ENCODE peak calls at places on chromosomes 7 and 10, in eight cellular contexts. R is HCT116, Q is K562, B is GM12878, M is endothelial cell of umbilical vein, U is HepG2, V is A549, Y is H1. Z is an unnamed sample.

GRCh38 chr10:3898821-3899220 is 113.8 kb upstream of the KLF6 start:
- DNase-seq in B (no peak), Y (no peak), R (peak; percentile 34), U (peak; percentile 31), V (no peak), M (no peak), Q (no peak), Z (no peak)

GRCh38 chr10:103428989-103429643 is 23.1 kb downstream of the CALHM2 start:
- DNase-seq in V (no peak), B (no peak), M (peak; percentile 2), Q (no peak), R (no peak), Y (no peak), U (no peak), Z (no peak)

GRCh38 chr10:113764598-113764997 is 13.1 kb downstream of the PLEKHS1 start:
- DNase-seq in U (no peak), M (no peak), R (no peak), V (no peak), Q (no peak), B (no peak), Y (no peak), Z (no peak)

GRCh38 chr10:77873558-77874380 is 52.8 kb downstream of the DLG5 start:
- DNase-seq in R (peak; percentile 73), V (peak; percentile 30), M (peak; percentile 58), B (peak; percentile 64), Y (no peak), U (peak; percentile 70), Q (peak; percentile 45), Z (peak; percentile 94)

GRCh38 chr10:123837771-123838170 is 53.8 kb downstream of the CPXM2 start:
- DNase-seq in M (no peak), Q (no peak), R (no peak), Y (no peak), B (no peak), V (no peak), U (no peak), Z (no peak)

GRCh38 chr7:122485841-122486240 is 181.3 kb upstream of the FEZF1 start:
- DNase-seq in B (no peak), V (no peak), Y (no peak), U (no peak), Q (no peak), R (no peak), M (no peak), Z (no peak)

GRCh38 chr10:29926649-29927048 is 132.7 kb downstream of the JCAD start:
- DNase-seq in R (no peak), M (no peak), Q (no peak), U (no peak), B (no peak), Y (no peak), V (no peak), Z (no peak)

GRCh38 chr7:11858026-11858425 is 26.0 kb upstream of the THSD7A start:
- DNase-seq in V (no peak), Q (no peak), U (no peak), Y (no peak), R (no peak), B (no peak), M (no peak), Z (no peak)

GRCh38 chr10:24929056-24929544 is 23.3 kb downstream of the PRTFDC1 start:
- DNase-seq in B (peak; percentile 79), Y (no peak), M (no peak), R (no peak), V (no peak), Q (no peak), U (no peak), Z (no peak)

GRCh38 chr7:55258631-55259030 is 106.5 kb upstream of the LANCL2 start:
- DNase-seq in U (peak; percentile 9), B (no peak), Q (no peak), R (no peak), V (no peak), M (no peak), Y (no peak), Z (no peak)

GRCh38 chr7:54859545-54859944 is 100.5 kb upstream of the SEC61G start:
- DNase-seq in M (no peak), R (no peak), B (no peak), Y (no peak), Q (no peak), U (no peak), V (no peak), Z (no peak)

GRCh38 chr7:99137418-99138180 is 6.3 kb downstream of the SMURF1 start:
- DNase-seq in Y (no peak), U (no peak), Q (no peak), V (peak; percentile 36), R (no peak), M (no peak), B (no peak), Z (no peak)

GRCh38 chr10:77675347-77675746 is 37.7 kb upstream of the KCNMA1 start:
- DNase-seq in Y (no peak), V (no peak), Q (no peak), R (no peak), B (no peak), U (no peak), M (no peak), Z (peak; percentile 17)

GRCh38 chr10:131973160-131973951 is 8.4 kb downstream of the BNIP3 start:
- DNase-seq in U (no peak), V (no peak), Y (no peak), Q (no peak), R (no peak), M (no peak), B (no peak), Z (no peak)

GRCh38 chr10:131974034-131974817 is 7.5 kb downstream of the BNIP3 start:
- DNase-seq in R (no peak), M (no peak), B (no peak), Y (no peak), Q (no peak), V (no peak), U (no peak), Z (no peak)

GRCh38 chr10:131971591-131971990 is 10.1 kb downstream of the BNIP3 start:
- DNase-seq in Y (no peak), M (no peak), R (no peak), Q (no peak), U (no peak), B (no peak), V (no peak), Z (no peak)

GRCh38 chr10:131970946-131971345 is 10.8 kb downstream of the BNIP3 start:
- DNase-seq in U (no peak), Q (no peak), Y (no peak), R (no peak), M (no peak), V (no peak), B (no peak), Z (no peak)

DNA sequence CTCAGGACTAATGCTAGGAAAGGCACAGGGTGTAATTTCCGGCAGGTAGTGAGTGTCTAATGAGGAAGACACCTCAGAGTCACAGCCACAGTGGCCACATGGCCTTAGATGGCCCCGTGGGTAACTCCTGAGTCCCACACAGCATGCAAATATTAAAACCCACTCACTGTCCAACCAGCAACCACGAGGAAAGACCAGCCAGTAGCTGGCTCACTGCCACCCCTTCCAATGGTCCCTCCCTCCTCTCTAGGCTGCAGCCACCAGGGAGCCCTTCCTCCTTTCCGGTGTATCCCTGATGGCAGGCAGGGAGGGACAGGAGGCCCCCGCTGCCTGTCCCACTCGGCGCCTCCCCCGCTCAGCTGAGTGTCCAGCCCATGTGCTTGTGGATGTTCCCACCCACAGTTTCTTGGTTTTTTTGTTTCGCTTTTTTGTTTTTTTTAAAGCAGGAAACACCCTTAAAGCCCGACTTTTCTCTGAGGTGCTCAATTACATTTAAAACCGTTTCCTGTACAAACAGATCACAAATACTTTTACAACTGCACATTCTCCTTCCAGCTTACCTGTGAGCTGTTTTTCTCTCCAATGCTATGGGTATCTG is 9.2 kb downstream of the BNIP3 start:
- DNase-seq in Y (no peak), U (no peak), R (no peak), V (no peak), B (no peak), M (peak; percentile 46), Q (peak; percentile 35), Z (peak; percentile 57)
- H3K4me3 ChIP-seq in Y (no peak overlapping the region), U (no peak overlapping the region), R (no peak overlapping the region), V (no peak overlapping the region), B (no peak overlapping the region), M (no peak overlapping the region), Q (no peak overlapping the region), Z (no peak overlapping the region)

GRCh38 chr10:126459032-126459831 is 71.0 kb upstream of the ADAM12 start:
- DNase-seq in Q (no peak), B (no peak), U (no peak), R (no peak), M (no peak), V (no peak), Y (peak; percentile 20), Z (no peak)
- TF ChIP-seq MAX in Q (no peak), B (no peak), U (no peak), R (no peak), M (no peak), V (no peak), Y (no peak), Z (no peak)

GRCh38 chr7:103389263-103389662 is 41.8 kb downstream of the PSMC2 start:
- DNase-seq in R (no peak), B (no peak), U (peak; percentile 19), Q (no peak), Y (no peak), M (no peak), V (no peak), Z (no peak)

GRCh38 chr7:103387267-103387666 is 39.8 kb downstream of the PSMC2 start:
- DNase-seq in R (no peak), V (no peak), Q (no peak), Y (no peak), U (no peak), M (no peak), B (no peak), Z (no peak)

GRCh38 chr7:103391976-103392375 is 44.5 kb downstream of the PSMC2 start:
- DNase-seq in B (no peak), U (no peak), M (no peak), Y (no peak), R (no peak), Q (no peak), V (no peak), Z (no peak)

GRCh38 chr7:103391150-103391549 is 43.7 kb downstream of the PSMC2 start:
- DNase-seq in B (no peak), Y (no peak), U (peak; percentile 31), R (no peak), V (no peak), Q (no peak), M (no peak), Z (no peak)

GRCh38 chr7:103388469-103389140 is 41.2 kb downstream of the PSMC2 start:
- DNase-seq in U (peak; percentile 93), B (no peak), V (no peak), Q (no peak), Y (no peak), M (no peak), R (no peak), Z (no peak)
- TF ChIP-seq POLR2A in U (no peak), B (no peak), V (no peak), Q (no peak), Y (no peak), M (no peak), R (no peak), Z (no peak)

DNA sequence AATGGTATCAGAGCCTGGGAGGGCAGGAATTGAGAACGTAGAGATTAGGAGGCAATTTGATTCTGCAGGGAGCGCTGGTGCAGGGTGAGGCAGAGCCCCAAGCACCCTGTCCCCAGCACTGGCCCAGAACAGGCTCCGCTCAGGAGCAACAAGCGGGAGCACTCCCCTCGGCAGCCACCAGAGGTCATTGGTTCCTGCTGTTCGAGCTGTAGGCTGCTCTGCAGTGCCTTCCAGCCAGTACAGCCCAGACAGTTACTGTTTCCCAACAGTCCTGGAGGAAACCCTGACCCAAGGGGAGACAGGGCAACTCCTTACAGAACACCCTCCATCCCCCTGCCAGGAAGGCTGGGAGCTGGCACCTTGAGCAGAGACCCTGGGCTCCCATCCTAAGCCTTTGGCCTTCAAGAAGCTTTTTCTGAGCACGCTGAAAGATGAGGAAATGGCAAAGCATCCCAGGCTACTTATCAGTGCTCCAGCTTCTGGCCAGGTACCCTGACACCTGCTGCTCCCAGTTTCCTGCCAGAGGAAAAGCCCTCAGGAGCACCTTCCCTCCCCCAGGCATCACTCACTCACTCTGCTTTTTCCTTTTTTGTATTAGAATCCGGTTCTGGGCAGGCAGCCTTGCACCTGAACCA is 71.2 kb upstream of the EFCAB10 start:
- DNase-seq in M (peak; percentile 67), V (peak; percentile 90), B (no peak), Q (peak; percentile 88), U (peak; percentile 62), R (peak; percentile 26), Y (peak; percentile 92), Z (peak; percentile 75)
- H3K4me3 ChIP-seq in M (no peak overlapping the region), V (no peak overlapping the region), B (no peak overlapping the region), Q (no peak overlapping the region), U (no peak overlapping the region), R (no peak overlapping the region), Y (no peak overlapping the region), Z (no peak overlapping the region)